ENCODE peak calls at places on chromosomes 1 and 21, in six cellular contexts. One of them, this sample, is unnamed.

GRCh38 chr1:38680801-38681510 is 178.6 kb downstream of the RRAGC start:
- DNase-seq in stimulated activated effector memory CD8-positive, alpha-beta T cell treated with anti-CD3 and anti-CD28 coated beads, Interleukin-12 subunit alpha, Interleukin-12 subunit beta, amount 100 ng/mL, for 72 hours: no peak
- DNase-seq in HFF-Myc: no peak
- DNase-seq in H7: peak
- DNase-seq in astrocyte of the spinal cord: peak
- DNase-seq in left ventricle myocardium superior: no peak
- DNase-seq in this sample: no peak

GRCh38 chr1:7407547-7407895 is 363.6 kb upstream of the VAMP3 start:
- DNase-seq in H7: no peak
- DNase-seq in stimulated activated effector memory CD8-positive, alpha-beta T cell treated with anti-CD3 and anti-CD28 coated beads, Interleukin-12 subunit alpha, Interleukin-12 subunit beta, amount 100 ng/mL, for 72 hours: no peak
- DNase-seq in astrocyte of the spinal cord: no peak
- DNase-seq in left ventricle myocardium superior: no peak
- DNase-seq in HFF-Myc: no peak
- DNase-seq in this sample: no peak

GRCh38 chr1:192158181-192158580 is at the start of gene RGS18:
- DNase-seq in left ventricle myocardium superior: no peak
- DNase-seq in astrocyte of the spinal cord: no peak
- DNase-seq in H7: no peak
- DNase-seq in stimulated activated effector memory CD8-positive, alpha-beta T cell treated with anti-CD3 and anti-CD28 coated beads, Interleukin-12 subunit alpha, Interleukin-12 subunit beta, amount 100 ng/mL, for 72 hours: no peak
- DNase-seq in HFF-Myc: no peak
- DNase-seq in this sample: no peak

GRCh38 chr1:226939439-226940028 is 560 bp upstream of the COQ8A start:
- DNase-seq in HFF-Myc: no peak
- DNase-seq in astrocyte of the spinal cord: no peak
- DNase-seq in stimulated activated effector memory CD8-positive, alpha-beta T cell treated with anti-CD3 and anti-CD28 coated beads, Interleukin-12 subunit alpha, Interleukin-12 subunit beta, amount 100 ng/mL, for 72 hours: no peak
- DNase-seq in left ventricle myocardium superior: peak
- DNase-seq in H7: peak
- DNase-seq in this sample: peak

GRCh38 chr1:237287876-237288517 is 246.0 kb downstream of the RYR2 start:
- DNase-seq in stimulated activated effector memory CD8-positive, alpha-beta T cell treated with anti-CD3 and anti-CD28 coated beads, Interleukin-12 subunit alpha, Interleukin-12 subunit beta, amount 100 ng/mL, for 72 hours: no peak
- DNase-seq in left ventricle myocardium superior: peak
- DNase-seq in astrocyte of the spinal cord: no peak
- DNase-seq in H7: no peak
- DNase-seq in HFF-Myc: no peak
- DNase-seq in this sample: no peak

GRCh38 chr1:159214149-159214760 is 9.6 kb downstream of the ACKR1 start:
- DNase-seq in astrocyte of the spinal cord: peak
- DNase-seq in left ventricle myocardium superior: no peak
- DNase-seq in H7: peak
- DNase-seq in HFF-Myc: peak
- DNase-seq in stimulated activated effector memory CD8-positive, alpha-beta T cell treated with anti-CD3 and anti-CD28 coated beads, Interleukin-12 subunit alpha, Interleukin-12 subunit beta, amount 100 ng/mL, for 72 hours: peak
- DNase-seq in this sample: no peak

GRCh38 chr21:30515681-30516080 is 13.7 kb upstream of the KRTAP19-5 start:
- DNase-seq in astrocyte of the spinal cord: no peak
- DNase-seq in stimulated activated effector memory CD8-positive, alpha-beta T cell treated with anti-CD3 and anti-CD28 coated beads, Interleukin-12 subunit alpha, Interleukin-12 subunit beta, amount 100 ng/mL, for 72 hours: no peak
- DNase-seq in HFF-Myc: no peak
- DNase-seq in left ventricle myocardium superior: no peak
- DNase-seq in H7: no peak
- DNase-seq in this sample: no peak

GRCh38 chr1:111727056-111727455 is 12.1 kb downstream of the INKA2 start:
- DNase-seq in astrocyte of the spinal cord: no peak
- DNase-seq in HFF-Myc: no peak
- DNase-seq in H7: peak
- DNase-seq in left ventricle myocardium superior: no peak
- DNase-seq in stimulated activated effector memory CD8-positive, alpha-beta T cell treated with anti-CD3 and anti-CD28 coated beads, Interleukin-12 subunit alpha, Interleukin-12 subunit beta, amount 100 ng/mL, for 72 hours: no peak
- DNase-seq in this sample: no peak

GRCh38 chr1:107991371-107992066 is 26.5 kb upstream of the VAV3 start:
- DNase-seq in astrocyte of the spinal cord: peak
- DNase-seq in left ventricle myocardium superior: peak
- DNase-seq in H7: no peak
- DNase-seq in HFF-Myc: peak
- DNase-seq in stimulated activated effector memory CD8-positive, alpha-beta T cell treated with anti-CD3 and anti-CD28 coated beads, Interleukin-12 subunit alpha, Interleukin-12 subunit beta, amount 100 ng/mL, for 72 hours: no peak
- DNase-seq in this sample: no peak

GRCh38 chr1:68506386-68506785 is 9.5 kb upstream of the DEPDC1 start:
- DNase-seq in astrocyte of the spinal cord: no peak
- DNase-seq in stimulated activated effector memory CD8-positive, alpha-beta T cell treated with anti-CD3 and anti-CD28 coated beads, Interleukin-12 subunit alpha, Interleukin-12 subunit beta, amount 100 ng/mL, for 72 hours: no peak
- DNase-seq in HFF-Myc: no peak
- DNase-seq in left ventricle myocardium superior: no peak
- DNase-seq in H7: no peak
- DNase-seq in this sample: no peak

GRCh38 chr1:29390491-29391361 is 154.4 kb downstream of the PTPRU start:
- DNase-seq in H7: no peak
- DNase-seq in astrocyte of the spinal cord: no peak
- DNase-seq in left ventricle myocardium superior: no peak
- DNase-seq in stimulated activated effector memory CD8-positive, alpha-beta T cell treated with anti-CD3 and anti-CD28 coated beads, Interleukin-12 subunit alpha, Interleukin-12 subunit beta, amount 100 ng/mL, for 72 hours: no peak
- DNase-seq in HFF-Myc: no peak
- DNase-seq in this sample: no peak

GRCh38 chr1:23743287-23744052 is at the start of gene ELOA:
- DNase-seq in HFF-Myc: no peak
- DNase-seq in astrocyte of the spinal cord: peak
- DNase-seq in stimulated activated effector memory CD8-positive, alpha-beta T cell treated with anti-CD3 and anti-CD28 coated beads, Interleukin-12 subunit alpha, Interleukin-12 subunit beta, amount 100 ng/mL, for 72 hours: peak
- DNase-seq in H7: peak
- DNase-seq in left ventricle myocardium superior: peak
- DNase-seq in this sample: peak

GRCh38 chr1:165443539-165444289 is 1.2 kb downstream of the RXRG start:
- DNase-seq in left ventricle myocardium superior: peak
- DNase-seq in HFF-Myc: no peak
- DNase-seq in H7: peak
- DNase-seq in stimulated activated effector memory CD8-positive, alpha-beta T cell treated with anti-CD3 and anti-CD28 coated beads, Interleukin-12 subunit alpha, Interleukin-12 subunit beta, amount 100 ng/mL, for 72 hours: no peak
- DNase-seq in astrocyte of the spinal cord: no peak
- DNase-seq in this sample: no peak

This sample was measured in NK-92 treated with Interleukin-12 subunit alpha and Interleukin-12 subunit beta, amount 100 ng/mL, for 24 hours.